ENCODE peak calls at places on chromosomes 11 and 22, in nine cellular contexts. A is A549, P is COR-L47, L is ecto neural progenitor cell, Q is NCI-H1048, B is H9, T is A673, M is psoas muscle, O is A172. W is an unnamed sample.

GRCh38 chr11:125343732-125344131 is 152.3 kb downstream of the FEZ1 start:
- DNase-seq in A (no peak), P (no peak), L (no peak), Q (no peak), B (no peak), T (no peak), M (no peak), O (no peak), W (no peak)

GRCh38 chr11:112632866-112633505 is 328.2 kb upstream of the NCAM1 start:
- DNase-seq in A (no peak), P (no peak), L (no peak), Q (no peak), B (no peak), T (no peak), M (no peak), O (no peak), W (no peak)

GRCh38 chr11:72308226-72309073 is 64.5 kb upstream of the PHOX2A start:
- DNase-seq in A (no peak), P (peak), L (peak), Q (peak), B (no peak), T (peak), M (no peak), O (peak), W (peak)

GRCh38 chr22:28799125-28799833 is 1.1 kb downstream of the XBP1 start:
- DNase-seq in A (peak), P (peak), L (no peak), Q (no peak), B (no peak), T (peak), M (peak), O (peak), W (peak)

GRCh38 chr11:69497221-69497787 is 15.8 kb downstream of the LINC01488 start:
- DNase-seq in A (peak), P (no peak), L (peak), Q (no peak), B (no peak), T (peak), M (peak), O (peak), W (no peak)

GRCh38 chr11:58618215-58618614 is 4.2 kb upstream of the CNTF start:
- DNase-seq in A (peak), P (no peak), L (no peak), Q (no peak), B (no peak), T (peak), M (no peak), O (no peak), W (no peak)

GRCh38 chr11:2118674-2119073 is 20.5 kb downstream of the IGF2 start:
- DNase-seq in A (no peak), P (no peak), L (no peak), Q (no peak), B (no peak), T (no peak), M (no peak), O (no peak), W (no peak)

GRCh38 chr11:60734271-60734670 is 9.8 kb downstream of the MS4A18 start:
- DNase-seq in A (no peak), P (no peak), L (no peak), Q (no peak), B (no peak), T (no peak), M (no peak), O (no peak), W (no peak)

GRCh38 chr11:13781153-13781552 is 112.7 kb downstream of the FAR1 start:
- DNase-seq in A (peak), P (no peak), L (no peak), Q (no peak), B (no peak), T (no peak), M (no peak), O (no peak), W (peak)

GRCh38 chr11:34167961-34168360 is 62.5 kb downstream of the NAT10 start:
- DNase-seq in A (no peak), P (no peak), L (no peak), Q (no peak), B (no peak), T (no peak), M (peak), O (no peak), W (no peak)

GRCh38 chr11:122491486-122491885 is 164.0 kb upstream of the UBASH3B start:
- DNase-seq in A (no peak), P (no peak), L (no peak), Q (no peak), B (no peak), T (peak), M (no peak), O (no peak), W (no peak)

GRCh38 chr11:7367803-7368202 is 116.1 kb downstream of the SYT9 start:
- DNase-seq in A (no peak), P (no peak), L (no peak), Q (no peak), B (no peak), T (no peak), M (no peak), O (no peak), W (no peak)

GRCh38 chr11:122563761-122564160 is 91.8 kb upstream of the UBASH3B start:
- DNase-seq in A (no peak), P (no peak), L (no peak), Q (no peak), B (no peak), T (no peak), M (no peak), O (no peak), W (no peak)

GRCh38 chr11:77191823-77192495 is 63.9 kb downstream of the MYO7A start:
- DNase-seq in A (peak), P (peak), L (peak), Q (peak), B (peak), T (peak), M (no peak), O (no peak), W (peak)